ENCODE peak calls at places on chromosomes 5 and 9, in ten cellular contexts. Z, X, H, G, O, L, M, D, E and A are unnamed samples.
A peak's percentile ranks its signal among the peaks of the same experiment; 100 is the strongest.

GRCh38 chr5:133399247-133399891 is 213.0 kb downstream of the FSTL4 start:
- DNase-seq in Z (no peak), X (no peak), H (no peak), G (no peak), O (peak; percentile 16), L (no peak), M (no peak), D (no peak), E (no peak), A (no peak)

GRCh38 chr9:89207026-89207425 is 28.4 kb upstream of the SHC3 start:
- DNase-seq in Z (no peak), X (no peak), H (no peak), G (no peak), O (no peak), L (no peak), M (no peak), D (no peak), E (no peak), A (no peak)

GRCh38 chr5:7856855-7857254 is 5.9 kb upstream of the CFAP90 start:
- DNase-seq in Z (peak; percentile 68), X (no peak), H (no peak), G (no peak), O (no peak), L (peak; percentile 14), M (no peak), D (peak; percentile 32), E (no peak), A (no peak)

GRCh38 chr9:95876595-95876994 is 1.1 kb downstream of the ERCC6L2 start:
- DNase-seq in Z (no peak), X (no peak), H (no peak), G (no peak), O (no peak), L (no peak), M (no peak), D (no peak), E (no peak), A (no peak)

GRCh38 chr9:92977279-92977678 is 30.0 kb downstream of the FGD3 start:
- DNase-seq in Z (no peak), X (no peak), H (no peak), G (no peak), O (no peak), L (no peak), M (no peak), D (no peak), E (no peak), A (no peak)

GRCh38 chr5:135829681-135830383 is 4.6 kb upstream of the SLC25A48 start:
- DNase-seq in Z (peak; percentile 90), X (peak; percentile 38), H (peak; percentile 4), G (peak; percentile 15), O (peak; percentile 55), L (peak; percentile 72), M (peak; percentile 71), D (peak; percentile 79), E (no peak), A (no peak)

GRCh38 chr9:38029923-38030638 is 38.9 kb downstream of the SHB start:
- DNase-seq in Z (no peak), X (no peak), H (no peak), G (no peak), O (no peak), L (no peak), M (no peak), D (peak; percentile 41), E (no peak), A (no peak)

GRCh38 chr9:138077898-138078540 is 200.4 kb downstream of the CACNA1B start:
- DNase-seq in Z (no peak), X (no peak), H (no peak), G (no peak), O (no peak), L (no peak), M (no peak), D (no peak), E (no peak), A (no peak)

GRCh38 chr5:17860660-17861315 is 226.5 kb downstream of the TAF11L14 start:
- DNase-seq in Z (no peak), X (no peak), H (no peak), G (no peak), O (no peak), L (no peak), M (no peak), D (no peak), E (no peak), A (no peak)

GRCh38 chr5:35183243-35183955 is 46.9 kb downstream of the PRLR start:
- DNase-seq in Z (peak; percentile 39), X (peak; percentile 52), H (no peak), G (peak; percentile 21), O (peak; percentile 45), L (peak; percentile 23), M (no peak), D (peak; percentile 41), E (no peak), A (peak; percentile 14)

GRCh38 chr5:68396722-68397121 is 181.2 kb downstream of the PIK3R1 start:
- DNase-seq in Z (peak; percentile 88), X (no peak), H (peak; percentile 76), G (no peak), O (no peak), L (no peak), M (no peak), D (no peak), E (no peak), A (no peak)

GRCh38 chr5:78803386-78803785 is 154.8 kb upstream of the LHFPL2 start:
- DNase-seq in Z (no peak), X (peak; percentile 39), H (no peak), G (no peak), O (no peak), L (no peak), M (no peak), D (no peak), E (no peak), A (no peak)

GRCh38 chr5:125411163-125412050 is 665.0 kb upstream of the ZNF608 start:
- DNase-seq in Z (peak; percentile 28), X (peak; percentile 47), H (no peak), G (peak; percentile 43), O (no peak), L (no peak), M (no peak), D (peak; percentile 42), E (no peak), A (no peak)

GRCh38 chr9:86801246-86801645 is 146.1 kb downstream of the GAS1 start:
- DNase-seq in Z (no peak), X (no peak), H (no peak), G (no peak), O (no peak), L (no peak), M (no peak), D (no peak), E (no peak), A (no peak)

GRCh38 chr9:136776947-136777346 is 12.6 kb upstream of the LCN15 start:
- DNase-seq in Z (no peak), X (no peak), H (no peak), G (no peak), O (no peak), L (no peak), M (no peak), D (no peak), E (no peak), A (no peak)

GRCh38 chr9:136777359-136777758 is 13.0 kb upstream of the LCN15 start:
- DNase-seq in Z (no peak), X (no peak), H (no peak), G (no peak), O (no peak), L (no peak), M (peak; percentile 14), D (no peak), E (no peak), A (no peak)

GRCh38 chr9:136782452-136782851 is 8.7 kb upstream of the TMEM141 start:
- DNase-seq in Z (no peak), X (no peak), H (no peak), G (no peak), O (no peak), L (no peak), M (no peak), D (no peak), E (no peak), A (no peak)

GRCh38 chr9:136784249-136784996 is 6.7 kb upstream of the TMEM141 start:
- DNase-seq in Z (no peak), X (no peak), H (no peak), G (no peak), O (no peak), L (no peak), M (no peak), D (peak; percentile 51), E (no peak), A (no peak)

DNA sequence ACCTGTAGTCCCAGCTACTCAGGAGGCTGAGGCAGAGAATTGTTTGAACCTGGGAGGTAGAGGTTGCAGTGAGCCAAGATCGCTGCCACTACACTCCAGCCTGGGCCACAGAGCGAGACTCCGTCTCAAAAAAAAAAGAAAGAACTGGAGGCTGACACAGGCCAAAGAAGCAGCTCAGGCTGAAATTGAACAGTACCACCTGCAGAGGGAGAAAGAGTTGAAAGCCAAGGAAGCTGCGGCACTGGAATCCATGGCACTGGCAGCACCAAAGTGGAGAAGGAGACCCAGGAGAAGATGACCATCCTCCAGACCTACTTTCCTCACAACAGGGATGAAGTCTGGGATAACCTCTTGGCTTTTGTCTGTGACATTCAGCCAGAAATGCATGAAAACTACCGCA is 11.3 kb upstream of the TMEM141 start:
- DNase-seq in Z (no peak), X (no peak), H (no peak), G (no peak), O (no peak), L (no peak), M (no peak), D (no peak), E (no peak), A (no peak)
- TF ChIP-seq CTCF in Z (no peak), X (no peak), H (no peak), G (no peak), O (no peak), L (no peak), M (no peak), D (no peak), E (no peak), A (no peak)

GRCh38 chr9:90915693-90916092 is 114.1 kb downstream of the SYK start:
- DNase-seq in Z (peak; percentile 46), X (no peak), H (no peak), G (no peak), O (no peak), L (no peak), M (no peak), D (peak; percentile 46), E (no peak), A (no peak)
- TF ChIP-seq CTCF in Z (peak; percentile 31), X (peak; percentile 36), H (peak; percentile 35), G (peak; percentile 47), O (no peak), L (no peak), M (no peak), D (no peak), E (no peak), A (peak; percentile 34)

GRCh38 chr9:109248133-109248581 is 72.7 kb downstream of the EPB41L4B start:
- DNase-seq in Z (peak; percentile 16), X (no peak), H (no peak), G (no peak), O (no peak), L (no peak), M (no peak), D (no peak), E (no peak), A (no peak)
- TF ChIP-seq CTCF in Z (peak; percentile 10), X (no peak), H (peak; percentile 38), G (peak; percentile 35), O (no peak), L (no peak), M (no peak), D (no peak), E (no peak), A (peak; percentile 13)

DNA sequence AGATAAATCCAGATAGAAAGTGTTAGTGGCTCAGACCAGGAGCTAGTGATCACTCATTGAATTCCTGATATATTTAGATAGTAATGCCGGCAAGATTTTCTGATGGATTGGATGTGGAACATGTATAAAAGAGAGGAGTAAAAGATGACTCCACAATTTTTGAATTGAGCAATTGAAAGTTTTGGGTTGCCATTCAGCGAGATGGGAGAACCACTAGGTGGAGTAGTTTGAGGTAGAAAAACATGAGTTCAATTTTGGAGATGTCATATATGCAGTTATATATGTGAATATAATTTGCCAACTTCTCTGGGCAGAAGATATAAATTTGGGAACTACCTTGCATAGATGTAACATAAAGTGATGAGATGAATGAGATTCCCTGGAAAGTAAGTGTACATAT is 502.5 kb upstream of the SEMA6A start:
- DNase-seq in Z (no peak), X (no peak), H (no peak), G (no peak), O (no peak), L (no peak), M (no peak), D (no peak), E (no peak), A (no peak)
- TF ChIP-seq CTCF in Z (peak; percentile 47), X (peak; percentile 14), H (peak; percentile 58), G (no peak), O (no peak), L (peak; percentile 63), M (no peak), D (peak; percentile 12), E (no peak), A (peak; percentile 40)